ENCODE peak calls at places on chromosomes 3 and 15, in seven cellular contexts. M, Z, J, U, F, T and D are unnamed samples.

GRCh38 chr3:49377483-49377882 is 19.3 kb upstream of the GPX1 start:
- DNase-seq in J (peak), Z (peak), F (no peak), T (peak), M (no peak), U (peak), D (no peak)

GRCh38 chr3:182920515-182921084 is 59.7 kb downstream of the DCUN1D1 start:
- DNase-seq in M (no peak), Z (no peak), F (no peak), U (peak), J (peak), T (no peak), D (no peak)

GRCh38 chr3:73255609-73256029 is 194.2 kb downstream of the EBLN2 start:
- DNase-seq in M (peak), U (peak), T (no peak), J (peak), F (peak), Z (no peak), D (peak)

GRCh38 chr3:174223611-174224010 is 635.5 kb upstream of the NAALADL2 start:
- DNase-seq in Z (no peak), T (no peak), M (no peak), U (no peak), F (no peak), J (no peak), D (no peak)

GRCh38 chr3:123281406-123281805 is 79.7 kb downstream of the SEC22A start:
- DNase-seq in F (no peak), T (no peak), J (no peak), M (no peak), U (no peak), Z (no peak), D (no peak)

GRCh38 chr3:96209703-96210102 is 604.7 kb upstream of the EPHA6 start:
- DNase-seq in U (no peak), J (no peak), M (no peak), Z (no peak), T (no peak), F (no peak), D (no peak)

GRCh38 chr15:31045606-31046005 is 54.2 kb upstream of the MTMR10 start:
- DNase-seq in T (no peak), J (no peak), Z (no peak), F (no peak), M (no peak), U (no peak), D (no peak)

GRCh38 chr3:182697345-182697919 is 95.9 kb upstream of the ATP11B start:
- DNase-seq in M (no peak), J (no peak), F (no peak), U (no peak), T (no peak), Z (no peak), D (no peak)

GRCh38 chr3:9468460-9468859 is 71.0 kb downstream of the SETD5 start:
- DNase-seq in F (peak), T (no peak), J (peak), U (peak), Z (no peak), M (no peak), D (no peak)

GRCh38 chr3:117666827-117667226 is 957.2 kb downstream of the TUSC7 start:
- DNase-seq in T (no peak), J (no peak), U (no peak), F (no peak), Z (no peak), M (no peak), D (no peak)

GRCh38 chr3:133388696-133389095 is 11.2 kb upstream of the BFSP2 start:
- DNase-seq in J (no peak), F (no peak), T (no peak), U (no peak), Z (no peak), M (no peak), D (no peak)
- TF ChIP-seq CTCF in J (no peak), F (no peak), T (no peak), U (no peak), Z (no peak), M (no peak), D (no peak)

DNA sequence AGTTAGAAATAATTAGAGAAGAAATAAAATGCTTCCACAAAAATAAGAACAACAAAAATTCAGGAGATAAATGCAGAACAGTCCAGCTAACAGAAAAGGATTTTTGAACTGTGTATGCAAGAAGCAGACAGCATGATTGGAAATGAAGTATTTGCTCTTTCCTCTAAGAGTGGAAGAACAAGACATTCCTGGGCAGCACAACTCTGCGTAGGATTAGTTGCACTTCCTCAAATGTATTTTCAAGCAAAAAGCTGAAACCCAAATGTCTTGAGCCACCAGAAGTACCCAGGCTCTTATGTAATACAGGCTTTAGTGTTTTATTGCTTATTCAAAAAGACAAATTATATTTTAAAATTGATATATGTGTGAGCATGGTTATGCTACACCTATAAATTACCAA is 127.2 kb downstream of the ZBTB20 start:
- DNase-seq in J (no peak), Z (no peak), M (no peak), T (no peak), U (no peak), F (no peak), D (no peak)
- TF ChIP-seq CTCF in J (no peak), Z (no peak), M (no peak), T (no peak), U (no peak), F (no peak), D (no peak)

GRCh38 chr3:8380904-8381704 is 120.5 kb upstream of the LMCD1 start:
- DNase-seq in U (peak), J (no peak), T (no peak), M (no peak), Z (no peak), F (no peak), D (no peak)
- TF ChIP-seq CTCF in U (no peak), J (no peak), T (no peak), M (no peak), Z (no peak), F (no peak), D (no peak)

DNA sequence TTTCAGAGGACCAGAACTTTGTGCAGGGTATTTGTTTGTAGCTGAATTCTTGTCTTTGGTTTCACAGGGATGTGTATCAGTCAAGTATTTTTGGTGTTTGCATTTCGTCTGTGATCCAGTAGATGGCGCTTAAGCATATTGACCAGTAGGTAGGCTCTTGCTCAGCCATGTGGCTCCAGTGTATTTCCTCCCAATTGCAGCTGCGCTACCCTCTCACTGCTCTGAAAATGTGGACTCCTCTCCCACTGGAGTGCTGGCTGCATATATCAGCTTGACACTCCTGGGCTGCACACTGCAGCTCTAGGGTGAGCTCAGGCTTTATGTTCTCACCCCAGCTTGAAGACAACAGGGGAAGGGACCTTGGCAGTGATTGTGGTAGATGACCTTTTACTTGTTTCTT is 1264.3 kb upstream of the ALCAM start:
- DNase-seq in J (peak), U (peak), T (no peak), Z (peak), F (peak), M (no peak), D (peak)
- TF ChIP-seq CTCF in J (peak), U (peak), T (no peak), Z (peak), F (peak), M (no peak), D (peak)

GRCh38 chr3:154901263-154901662 is 178.9 kb upstream of the MME start:
- DNase-seq in J (no peak), F (no peak), T (no peak), M (no peak), Z (no peak), U (no peak), D (no peak)

GRCh38 chr3:154898398-154898797 is 181.7 kb upstream of the MME start:
- DNase-seq in U (no peak), F (no peak), M (no peak), Z (no peak), J (no peak), T (no peak), D (no peak)

GRCh38 chr3:154898916-154899315 is 181.2 kb upstream of the MME start:
- DNase-seq in F (no peak), J (no peak), T (no peak), M (no peak), Z (no peak), U (no peak), D (no peak)

GRCh38 chr3:154900777-154901176 is 179.3 kb upstream of the MME start:
- DNase-seq in M (no peak), F (no peak), U (no peak), Z (no peak), T (no peak), J (no peak), D (no peak)

DNA sequence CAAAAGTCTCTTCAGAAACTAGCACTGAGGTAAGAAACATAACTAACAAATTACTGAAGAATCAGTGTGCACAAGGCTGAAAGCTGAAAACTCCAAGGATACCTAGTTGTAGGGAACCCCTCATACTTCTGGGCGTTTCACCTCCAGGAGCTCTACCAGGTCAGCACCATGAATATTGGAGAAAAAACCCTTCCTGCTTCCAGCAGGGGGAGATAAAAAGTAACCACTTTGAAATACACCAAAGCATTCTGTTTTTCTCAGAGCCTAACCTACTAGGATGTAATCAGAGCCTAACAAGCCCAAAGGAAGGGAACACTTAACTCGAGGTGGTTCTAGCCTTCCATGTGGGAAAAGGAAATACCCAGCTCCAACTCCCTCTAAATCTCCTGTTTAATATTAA is 175.8 kb upstream of the MME start:
- DNase-seq in U (no peak), Z (no peak), J (peak), M (no peak), T (no peak), F (peak), D (no peak)
- TF ChIP-seq CTCF in U (peak), Z (peak), J (peak), M (no peak), T (no peak), F (peak), D (peak)

DNA sequence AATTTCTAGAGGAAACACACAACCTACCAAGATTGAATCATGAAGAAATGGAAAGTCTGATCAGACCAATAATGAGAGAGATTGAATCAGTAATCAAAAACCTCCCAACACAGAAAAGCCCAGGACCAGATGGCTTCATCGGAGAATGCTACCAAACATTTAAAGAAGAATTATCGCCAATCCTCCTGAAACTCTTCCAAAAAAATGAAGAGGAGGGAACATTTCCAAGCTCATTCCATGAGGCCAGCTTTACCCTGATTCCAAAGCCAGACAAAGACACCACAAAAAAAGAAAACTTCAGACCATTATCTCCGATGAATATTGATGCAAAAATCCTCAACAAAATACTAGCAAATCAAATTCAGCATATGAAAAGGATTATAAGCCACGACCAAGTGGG is 94.1 kb downstream of the SENP2 start:
- DNase-seq in M (no peak), U (no peak), T (no peak), Z (no peak), J (no peak), F (no peak), D (no peak)
- TF ChIP-seq CTCF in M (no peak), U (no peak), T (no peak), Z (no peak), J (no peak), F (no peak), D (no peak)